ENCODE peak calls at places on chromosomes 6 and 20, in seven cellular contexts. W, E, O, G, U, K and V are unnamed samples.
A peak's percentile ranks its signal among the peaks of the same experiment; 100 is the strongest.

GRCh38 chr6:57173056-57173885 is 1.1 kb downstream of the BAG2 start:
- DNase-seq in W (no peak), E (no peak), O (peak; percentile 44), G (no peak), U (no peak), K (no peak), V (no peak)

GRCh38 chr6:44696099-44696498 is 308.6 kb downstream of the CDC5L start:
- DNase-seq in W (no peak), E (peak; percentile 85), O (peak; percentile 85), G (no peak), U (no peak), K (no peak), V (no peak)

GRCh38 chr6:92124126-92124525 is 1295.2 kb downstream of the EPHA7 start:
- DNase-seq in W (no peak), E (no peak), O (peak; percentile 0), G (no peak), U (no peak), K (no peak), V (no peak)

GRCh38 chr6:81886157-81886556 is 133.7 kb upstream of the TENT5A start:
- DNase-seq in W (no peak), E (no peak), O (no peak), G (no peak), U (no peak), K (no peak), V (no peak)

GRCh38 chr20:32040142-32040953 is 11.7 kb upstream of the HCK start:
- DNase-seq in W (no peak), E (no peak), O (no peak), G (no peak), U (no peak), K (peak; percentile 36), V (peak; percentile 77)

GRCh38 chr6:131379951-131380350 is 193.1 kb upstream of the ARG1 start:
- DNase-seq in W (no peak), E (peak; percentile 80), O (peak; percentile 67), G (peak; percentile 8), U (no peak), K (no peak), V (no peak)

GRCh38 chr6:18514180-18514579 is 127.0 kb downstream of the RNF144B start:
- DNase-seq in W (no peak), E (no peak), O (no peak), G (no peak), U (no peak), K (no peak), V (no peak)

GRCh38 chr6:39313526-39314272 is 520 bp downstream of the KCNK17 start:
- DNase-seq in W (peak; percentile 2), E (no peak), O (no peak), G (no peak), U (no peak), K (no peak), V (no peak)

GRCh38 chr6:134821914-134822862 is 127.7 kb downstream of the ALDH8A1 start:
- DNase-seq in W (no peak), E (peak; percentile 49), O (no peak), G (no peak), U (no peak), K (no peak), V (no peak)

GRCh38 chr20:58875541-58876134 is 23.1 kb downstream of the GNAS start:
- DNase-seq in W (no peak), E (no peak), O (peak; percentile 66), G (no peak), U (no peak), K (no peak), V (no peak)

GRCh38 chr20:25576783-25577530 is 8.4 kb downstream of the NINL start:
- DNase-seq in W (no peak), E (no peak), O (no peak), G (no peak), U (no peak), K (no peak), V (no peak)

GRCh38 chr6:5132741-5133140 is 47.6 kb downstream of the PPP1R3G start:
- DNase-seq in W (no peak), E (peak; percentile 96), O (peak; percentile 97), G (peak; percentile 91), U (no peak), K (peak; percentile 40), V (peak; percentile 37)

GRCh38 chr6:14074723-14075503 is 42.7 kb upstream of the CD83 start:
- DNase-seq in W (no peak), E (peak; percentile 39), O (peak; percentile 53), G (no peak), U (no peak), K (no peak), V (no peak)

DNA sequence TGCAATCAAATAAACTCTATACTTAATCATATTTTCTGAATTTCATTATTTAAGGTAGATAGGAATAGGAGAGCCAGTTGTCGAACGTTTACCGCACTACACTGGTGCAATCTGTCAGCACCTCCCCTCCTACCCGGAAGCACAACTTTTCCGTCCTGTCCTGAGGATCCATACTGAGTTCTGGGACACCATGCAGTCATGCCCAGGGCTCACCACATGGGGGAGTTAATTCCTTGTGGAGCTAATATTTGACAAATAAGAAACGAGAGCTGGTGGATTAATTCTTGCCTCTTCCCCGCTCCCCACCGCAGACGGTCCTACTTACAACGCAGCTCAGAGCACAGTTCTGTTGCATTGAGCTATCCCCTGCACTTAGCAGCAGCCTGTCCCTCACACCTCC is 107.7 kb upstream of the RALGAPA2 start:
- DNase-seq in W (peak; percentile 39), E (peak; percentile 5), O (peak; percentile 2), G (no peak), U (no peak), K (no peak), V (no peak)
- TF ChIP-seq CTCF in W (peak; percentile 53), E (peak; percentile 32), O (peak; percentile 10), G (peak; percentile 29), U (peak; percentile 44), K (no peak), V (no peak)

GRCh38 chr20:16661738-16662137 is 68.1 kb upstream of the SNRPB2 start:
- DNase-seq in W (no peak), E (no peak), O (no peak), G (no peak), U (no peak), K (no peak), V (no peak)

GRCh38 chr20:16671753-16672152 is 58.1 kb upstream of the SNRPB2 start:
- DNase-seq in W (no peak), E (no peak), O (no peak), G (no peak), U (no peak), K (no peak), V (no peak)

GRCh38 chr20:16664031-16664430 is 65.8 kb upstream of the SNRPB2 start:
- DNase-seq in W (no peak), E (no peak), O (no peak), G (no peak), U (no peak), K (no peak), V (no peak)

GRCh38 chr20:16662462-16662861 is 67.4 kb upstream of the SNRPB2 start:
- DNase-seq in W (no peak), E (no peak), O (no peak), G (no peak), U (no peak), K (no peak), V (no peak)

DNA sequence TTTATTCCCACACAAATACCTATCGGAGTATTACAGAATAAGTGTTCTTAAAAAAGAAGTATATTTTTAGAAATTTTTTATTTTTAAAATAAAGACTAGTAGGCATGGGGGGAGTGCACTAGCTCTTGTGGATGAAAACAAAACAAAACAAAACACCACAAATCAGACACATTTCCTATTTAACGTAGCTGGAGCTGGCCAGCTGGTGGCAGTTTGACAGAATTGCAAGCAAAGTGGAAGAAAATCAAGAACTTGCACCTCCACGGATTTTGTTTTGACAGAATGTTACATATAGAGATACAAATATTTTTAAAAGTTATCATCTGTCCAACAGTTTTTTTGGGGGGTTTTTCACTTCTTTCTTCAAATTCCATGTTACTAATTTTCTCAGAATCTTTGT is 63.6 kb upstream of the SNRPB2 start:
- DNase-seq in W (no peak), E (no peak), O (no peak), G (no peak), U (no peak), K (no peak), V (no peak)
- TF ChIP-seq CTCF in W (peak; percentile 48), E (peak; percentile 12), O (peak; percentile 8), G (peak; percentile 13), U (no peak), K (no peak), V (no peak)

GRCh38 chr20:34527016-34527415 is 10.8 kb downstream of the DYNLRB1 start:
- DNase-seq in W (no peak), E (no peak), O (no peak), G (no peak), U (no peak), K (no peak), V (no peak)

GRCh38 chr20:34530342-34530741 is 14.1 kb downstream of the DYNLRB1 start:
- DNase-seq in W (no peak), E (no peak), O (no peak), G (no peak), U (no peak), K (peak; percentile 14), V (no peak)

GRCh38 chr20:34529742-34530141 is 13.5 kb downstream of the DYNLRB1 start:
- DNase-seq in W (no peak), E (no peak), O (no peak), G (no peak), U (no peak), K (no peak), V (no peak)

GRCh38 chr20:34526466-34526865 is 10.2 kb downstream of the DYNLRB1 start:
- DNase-seq in W (no peak), E (no peak), O (peak; percentile 9), G (no peak), U (no peak), K (no peak), V (no peak)

DNA sequence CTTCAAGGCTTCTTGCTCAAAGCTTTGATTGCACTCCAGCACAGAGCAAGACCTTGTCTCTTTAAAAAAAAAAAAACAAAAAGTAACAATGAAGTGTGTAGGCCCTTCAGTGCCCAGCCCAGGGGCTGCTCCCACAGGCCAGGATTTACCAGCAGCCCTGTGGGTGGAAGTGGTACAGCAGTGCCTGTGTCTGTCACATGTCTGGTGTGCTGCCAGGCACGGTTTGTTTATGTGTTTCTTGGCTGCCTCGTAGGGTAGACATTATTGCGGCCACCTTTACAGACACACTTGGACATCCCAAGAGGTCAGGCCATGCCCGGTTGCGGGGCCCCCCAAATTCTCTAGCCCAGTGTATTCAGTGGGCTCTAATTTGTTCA is 12.7 kb downstream of the DYNLRB1 start:
- DNase-seq in W (no peak), E (no peak), O (no peak), G (no peak), U (no peak), K (no peak), V (no peak)
- TF ChIP-seq CTCF in W (peak; percentile 28), E (no peak), O (no peak), G (no peak), U (no peak), K (no peak), V (no peak)

DNA sequence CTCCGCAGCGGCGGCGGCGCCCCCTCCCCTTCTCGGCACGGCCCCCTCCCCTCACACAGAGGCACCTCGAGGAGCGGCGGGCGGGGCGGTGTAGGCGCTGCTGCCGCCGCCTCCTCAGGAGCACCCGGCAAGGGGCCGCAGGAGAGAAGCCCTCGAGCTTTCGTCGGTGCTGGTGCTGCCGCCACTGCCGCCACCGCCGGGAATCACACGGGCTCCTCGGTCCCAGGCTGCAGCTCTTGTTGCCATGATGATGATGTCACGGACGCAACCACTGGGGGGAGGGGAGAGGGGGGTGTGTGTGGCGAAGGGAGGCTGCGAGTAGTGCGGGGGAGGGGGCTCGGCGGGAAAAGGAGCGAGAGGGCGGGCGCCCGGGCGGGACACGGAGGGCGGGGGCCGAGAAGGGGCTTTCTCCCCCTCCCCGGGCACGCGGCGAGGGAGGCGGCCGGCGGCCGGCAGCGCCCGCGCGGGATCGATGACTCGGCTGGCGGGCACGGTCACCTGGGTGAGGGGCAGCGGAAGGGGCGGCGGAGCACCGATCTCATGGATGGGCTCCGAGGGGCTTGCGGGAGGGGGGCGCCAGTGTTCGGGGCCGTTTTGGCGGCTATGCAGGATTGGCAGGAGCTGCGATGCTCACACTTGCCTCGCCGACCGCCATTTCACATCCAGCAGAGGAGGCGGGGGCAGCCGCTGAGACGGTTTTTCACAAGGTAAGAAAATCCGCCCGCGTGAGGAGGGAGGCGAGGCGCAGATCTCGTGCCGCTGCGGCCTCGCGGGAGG is at the start of gene REV3L:
- DNase-seq in W (peak; percentile 85), E (peak; percentile 89), O (peak; percentile 89), G (peak; percentile 78), U (peak; percentile 89), K (peak; percentile 93), V (peak; percentile 88)
- TF ChIP-seq CTCF in W (no peak), E (no peak), O (no peak), G (no peak), U (no peak), K (no peak), V (no peak)